ENCODE peak calls at places on chromosomes 2 and 18, in eight cellular contexts. One of them, this sample, is unnamed.

GRCh38 chr18:11309172-11309571 is 159.8 kb upstream of the PIEZO2 start:
- DNase-seq in Caco-2: no peak
- DNase-seq in pulmonary artery endothelial cell: no peak
- DNase-seq in posterior cingulate gyrus: no peak
- DNase-seq in NCI-H1930: no peak
- DNase-seq in HTR-8/SVneo: no peak
- DNase-seq in T-helper 17 cell: no peak
- DNase-seq in NCI-H2029 treated with DMSO at 0.1 percent for 48 hours: no peak
- DNase-seq in this sample: no peak

GRCh38 chr18:31942301-31942998 is 478 bp downstream of the TRAPPC8 start:
- DNase-seq in Caco-2: no peak
- DNase-seq in pulmonary artery endothelial cell: no peak
- DNase-seq in posterior cingulate gyrus: peak
- DNase-seq in NCI-H1930: no peak
- DNase-seq in HTR-8/SVneo: peak
- DNase-seq in T-helper 17 cell: no peak
- DNase-seq in NCI-H2029 treated with DMSO at 0.1 percent for 48 hours: no peak
- DNase-seq in this sample: peak

GRCh38 chr2:184689633-184690032 is 91.3 kb downstream of the ZNF804A start:
- DNase-seq in Caco-2: no peak
- DNase-seq in pulmonary artery endothelial cell: no peak
- DNase-seq in posterior cingulate gyrus: no peak
- DNase-seq in NCI-H1930: no peak
- DNase-seq in HTR-8/SVneo: no peak
- DNase-seq in T-helper 17 cell: no peak
- DNase-seq in NCI-H2029 treated with DMSO at 0.1 percent for 48 hours: no peak
- DNase-seq in this sample: no peak

GRCh38 chr18:31610841-31611240 is 19.2 kb downstream of the TTR start:
- DNase-seq in Caco-2: peak
- DNase-seq in pulmonary artery endothelial cell: no peak
- DNase-seq in posterior cingulate gyrus: no peak
- DNase-seq in NCI-H1930: no peak
- DNase-seq in HTR-8/SVneo: peak
- DNase-seq in T-helper 17 cell: no peak
- DNase-seq in NCI-H2029 treated with DMSO at 0.1 percent for 48 hours: no peak
- DNase-seq in this sample: no peak

GRCh38 chr2:29443627-29444026 is 328.4 kb downstream of the CLIP4 start:
- DNase-seq in Caco-2: no peak
- DNase-seq in pulmonary artery endothelial cell: no peak
- DNase-seq in posterior cingulate gyrus: no peak
- DNase-seq in NCI-H1930: no peak
- DNase-seq in HTR-8/SVneo: peak
- DNase-seq in T-helper 17 cell: no peak
- DNase-seq in NCI-H2029 treated with DMSO at 0.1 percent for 48 hours: peak
- DNase-seq in this sample: no peak

GRCh38 chr2:222318026-222318711 is 19.4 kb upstream of the PAX3 start:
- DNase-seq in Caco-2: peak
- DNase-seq in pulmonary artery endothelial cell: peak
- DNase-seq in posterior cingulate gyrus: no peak
- DNase-seq in NCI-H1930: peak
- DNase-seq in HTR-8/SVneo: peak
- DNase-seq in T-helper 17 cell: no peak
- DNase-seq in NCI-H2029 treated with DMSO at 0.1 percent for 48 hours: peak
- DNase-seq in this sample: peak

GRCh38 chr2:44285237-44285636 is 10.0 kb downstream of the SLC3A1 start:
- DNase-seq in Caco-2: no peak
- DNase-seq in pulmonary artery endothelial cell: no peak
- DNase-seq in posterior cingulate gyrus: no peak
- DNase-seq in NCI-H1930: no peak
- DNase-seq in HTR-8/SVneo: no peak
- DNase-seq in T-helper 17 cell: no peak
- DNase-seq in NCI-H2029 treated with DMSO at 0.1 percent for 48 hours: no peak
- DNase-seq in this sample: no peak

GRCh38 chr2:101501443-101501842 is 26.5 kb upstream of the RFX8 start:
- DNase-seq in Caco-2: no peak
- DNase-seq in pulmonary artery endothelial cell: no peak
- DNase-seq in posterior cingulate gyrus: no peak
- DNase-seq in NCI-H1930: no peak
- DNase-seq in HTR-8/SVneo: no peak
- DNase-seq in T-helper 17 cell: no peak
- DNase-seq in NCI-H2029 treated with DMSO at 0.1 percent for 48 hours: no peak
- DNase-seq in this sample: no peak

GRCh38 chr2:185771396-185771795 is 32.8 kb downstream of the FSIP2 start:
- DNase-seq in Caco-2: no peak
- DNase-seq in pulmonary artery endothelial cell: no peak
- DNase-seq in posterior cingulate gyrus: no peak
- DNase-seq in NCI-H1930: no peak
- DNase-seq in HTR-8/SVneo: no peak
- DNase-seq in T-helper 17 cell: no peak
- DNase-seq in NCI-H2029 treated with DMSO at 0.1 percent for 48 hours: no peak
- DNase-seq in this sample: no peak

GRCh38 chr2:53801547-53801946 is 14.7 kb downstream of the ERLEC1 start:
- DNase-seq in Caco-2: no peak
- DNase-seq in pulmonary artery endothelial cell: no peak
- DNase-seq in posterior cingulate gyrus: no peak
- DNase-seq in NCI-H1930: no peak
- DNase-seq in HTR-8/SVneo: no peak
- DNase-seq in T-helper 17 cell: no peak
- DNase-seq in NCI-H2029 treated with DMSO at 0.1 percent for 48 hours: no peak
- DNase-seq in this sample: no peak

GRCh38 chr2:128395640-128396499 is 77.2 kb upstream of the HS6ST1 start:
- DNase-seq in Caco-2: no peak
- DNase-seq in pulmonary artery endothelial cell: no peak
- DNase-seq in posterior cingulate gyrus: no peak
- DNase-seq in NCI-H1930: no peak
- DNase-seq in HTR-8/SVneo: no peak
- DNase-seq in T-helper 17 cell: no peak
- DNase-seq in NCI-H2029 treated with DMSO at 0.1 percent for 48 hours: no peak
- DNase-seq in this sample: no peak